ENCODE peak calls at places on chromosomes 12 and 14, in seven cellular contexts. One of them, this sample, is unnamed.

GRCh38 chr14:72903707-72904106 is 9.8 kb upstream of the DPF3 start:
- DNase-seq in stimulated activated CD8-positive, alpha-beta memory T cell treated with anti-CD3 and anti-CD28 coated beads, Interleukin-7, amount 100 ng/mL, for 48 hours: no peak
- DNase-seq in activated effector memory CD4-positive, alpha-beta T cell treated with anti-CD3 and anti-CD28 coated beads, Interleukin-2, amount 50 U/mL, for 16 hours: no peak
- DNase-seq in activated T-cell treated with anti-CD3 and anti-CD28 coated beads for 24 hours: no peak
- DNase-seq in M059J: no peak
- DNase-seq in stimulated activated CD4-positive, alpha-beta T cell treated with anti-CD3 and anti-CD28 coated beads, TNF-alpha, amount 100 ng/mL, for 1 hour: no peak
- DNase-seq in cortex of kidney: no peak
- DNase-seq in this sample: no peak

GRCh38 chr12:45518516-45519235 is 210.8 kb upstream of the ARID2 start:
- DNase-seq in stimulated activated CD8-positive, alpha-beta memory T cell treated with anti-CD3 and anti-CD28 coated beads, Interleukin-7, amount 100 ng/mL, for 48 hours: no peak
- DNase-seq in activated effector memory CD4-positive, alpha-beta T cell treated with anti-CD3 and anti-CD28 coated beads, Interleukin-2, amount 50 U/mL, for 16 hours: peak
- DNase-seq in activated T-cell treated with anti-CD3 and anti-CD28 coated beads for 24 hours: peak
- DNase-seq in M059J: no peak
- DNase-seq in stimulated activated CD4-positive, alpha-beta T cell treated with anti-CD3 and anti-CD28 coated beads, TNF-alpha, amount 100 ng/mL, for 1 hour: peak
- DNase-seq in cortex of kidney: no peak
- DNase-seq in this sample: no peak

GRCh38 chr14:78530078-78530477 is 359.9 kb downstream of the NRXN3 start:
- DNase-seq in stimulated activated CD8-positive, alpha-beta memory T cell treated with anti-CD3 and anti-CD28 coated beads, Interleukin-7, amount 100 ng/mL, for 48 hours: no peak
- DNase-seq in activated effector memory CD4-positive, alpha-beta T cell treated with anti-CD3 and anti-CD28 coated beads, Interleukin-2, amount 50 U/mL, for 16 hours: no peak
- DNase-seq in activated T-cell treated with anti-CD3 and anti-CD28 coated beads for 24 hours: no peak
- DNase-seq in M059J: peak
- DNase-seq in stimulated activated CD4-positive, alpha-beta T cell treated with anti-CD3 and anti-CD28 coated beads, TNF-alpha, amount 100 ng/mL, for 1 hour: no peak
- DNase-seq in cortex of kidney: no peak
- DNase-seq in this sample: no peak

GRCh38 chr14:30928462-30928861 is 54.1 kb downstream of the COCH start:
- DNase-seq in stimulated activated CD8-positive, alpha-beta memory T cell treated with anti-CD3 and anti-CD28 coated beads, Interleukin-7, amount 100 ng/mL, for 48 hours: no peak
- DNase-seq in activated effector memory CD4-positive, alpha-beta T cell treated with anti-CD3 and anti-CD28 coated beads, Interleukin-2, amount 50 U/mL, for 16 hours: no peak
- DNase-seq in activated T-cell treated with anti-CD3 and anti-CD28 coated beads for 24 hours: no peak
- DNase-seq in M059J: peak
- DNase-seq in stimulated activated CD4-positive, alpha-beta T cell treated with anti-CD3 and anti-CD28 coated beads, TNF-alpha, amount 100 ng/mL, for 1 hour: no peak
- DNase-seq in cortex of kidney: no peak
- DNase-seq in this sample: no peak

GRCh38 chr12:109385339-109386078 is 37.8 kb downstream of the MYO1H start:
- DNase-seq in stimulated activated CD8-positive, alpha-beta memory T cell treated with anti-CD3 and anti-CD28 coated beads, Interleukin-7, amount 100 ng/mL, for 48 hours: no peak
- DNase-seq in activated effector memory CD4-positive, alpha-beta T cell treated with anti-CD3 and anti-CD28 coated beads, Interleukin-2, amount 50 U/mL, for 16 hours: no peak
- DNase-seq in activated T-cell treated with anti-CD3 and anti-CD28 coated beads for 24 hours: no peak
- DNase-seq in M059J: peak
- DNase-seq in stimulated activated CD4-positive, alpha-beta T cell treated with anti-CD3 and anti-CD28 coated beads, TNF-alpha, amount 100 ng/mL, for 1 hour: no peak
- DNase-seq in cortex of kidney: no peak
- DNase-seq in this sample: no peak

GRCh38 chr12:57954768-57955167 is 13.4 kb downstream of the ATP23 start:
- DNase-seq in stimulated activated CD8-positive, alpha-beta memory T cell treated with anti-CD3 and anti-CD28 coated beads, Interleukin-7, amount 100 ng/mL, for 48 hours: no peak
- DNase-seq in activated effector memory CD4-positive, alpha-beta T cell treated with anti-CD3 and anti-CD28 coated beads, Interleukin-2, amount 50 U/mL, for 16 hours: no peak
- DNase-seq in activated T-cell treated with anti-CD3 and anti-CD28 coated beads for 24 hours: no peak
- DNase-seq in M059J: no peak
- DNase-seq in stimulated activated CD4-positive, alpha-beta T cell treated with anti-CD3 and anti-CD28 coated beads, TNF-alpha, amount 100 ng/mL, for 1 hour: no peak
- DNase-seq in cortex of kidney: no peak
- DNase-seq in this sample: no peak

GRCh38 chr12:124046206-124046740 is 73.3 kb downstream of the ZNF664 start:
- DNase-seq in stimulated activated CD8-positive, alpha-beta memory T cell treated with anti-CD3 and anti-CD28 coated beads, Interleukin-7, amount 100 ng/mL, for 48 hours: no peak
- DNase-seq in activated effector memory CD4-positive, alpha-beta T cell treated with anti-CD3 and anti-CD28 coated beads, Interleukin-2, amount 50 U/mL, for 16 hours: no peak
- DNase-seq in activated T-cell treated with anti-CD3 and anti-CD28 coated beads for 24 hours: no peak
- DNase-seq in M059J: peak
- DNase-seq in stimulated activated CD4-positive, alpha-beta T cell treated with anti-CD3 and anti-CD28 coated beads, TNF-alpha, amount 100 ng/mL, for 1 hour: no peak
- DNase-seq in cortex of kidney: no peak
- DNase-seq in this sample: no peak

GRCh38 chr12:104910196-104910840 is 47.8 kb downstream of the SLC41A2 start:
- DNase-seq in stimulated activated CD8-positive, alpha-beta memory T cell treated with anti-CD3 and anti-CD28 coated beads, Interleukin-7, amount 100 ng/mL, for 48 hours: no peak
- DNase-seq in activated effector memory CD4-positive, alpha-beta T cell treated with anti-CD3 and anti-CD28 coated beads, Interleukin-2, amount 50 U/mL, for 16 hours: no peak
- DNase-seq in activated T-cell treated with anti-CD3 and anti-CD28 coated beads for 24 hours: no peak
- DNase-seq in M059J: peak
- DNase-seq in stimulated activated CD4-positive, alpha-beta T cell treated with anti-CD3 and anti-CD28 coated beads, TNF-alpha, amount 100 ng/mL, for 1 hour: no peak
- DNase-seq in cortex of kidney: no peak
- DNase-seq in this sample: no peak

GRCh38 chr12:129629901-129630300 is 273.9 kb downstream of the TMEM132D start:
- DNase-seq in stimulated activated CD8-positive, alpha-beta memory T cell treated with anti-CD3 and anti-CD28 coated beads, Interleukin-7, amount 100 ng/mL, for 48 hours: no peak
- DNase-seq in activated effector memory CD4-positive, alpha-beta T cell treated with anti-CD3 and anti-CD28 coated beads, Interleukin-2, amount 50 U/mL, for 16 hours: no peak
- DNase-seq in activated T-cell treated with anti-CD3 and anti-CD28 coated beads for 24 hours: no peak
- DNase-seq in M059J: no peak
- DNase-seq in stimulated activated CD4-positive, alpha-beta T cell treated with anti-CD3 and anti-CD28 coated beads, TNF-alpha, amount 100 ng/mL, for 1 hour: no peak
- DNase-seq in cortex of kidney: no peak
- DNase-seq in this sample: no peak

GRCh38 chr12:5965950-5966383 is 20.9 kb upstream of the ANO2 start:
- DNase-seq in stimulated activated CD8-positive, alpha-beta memory T cell treated with anti-CD3 and anti-CD28 coated beads, Interleukin-7, amount 100 ng/mL, for 48 hours: no peak
- DNase-seq in activated effector memory CD4-positive, alpha-beta T cell treated with anti-CD3 and anti-CD28 coated beads, Interleukin-2, amount 50 U/mL, for 16 hours: peak
- DNase-seq in activated T-cell treated with anti-CD3 and anti-CD28 coated beads for 24 hours: peak
- DNase-seq in M059J: peak
- DNase-seq in stimulated activated CD4-positive, alpha-beta T cell treated with anti-CD3 and anti-CD28 coated beads, TNF-alpha, amount 100 ng/mL, for 1 hour: no peak
- DNase-seq in cortex of kidney: no peak
- DNase-seq in this sample: no peak

GRCh38 chr12:103301642-103302620 is 193.8 kb downstream of the C12orf42 start:
- DNase-seq in stimulated activated CD8-positive, alpha-beta memory T cell treated with anti-CD3 and anti-CD28 coated beads, Interleukin-7, amount 100 ng/mL, for 48 hours: no peak
- DNase-seq in activated effector memory CD4-positive, alpha-beta T cell treated with anti-CD3 and anti-CD28 coated beads, Interleukin-2, amount 50 U/mL, for 16 hours: no peak
- DNase-seq in activated T-cell treated with anti-CD3 and anti-CD28 coated beads for 24 hours: no peak
- DNase-seq in M059J: no peak
- DNase-seq in stimulated activated CD4-positive, alpha-beta T cell treated with anti-CD3 and anti-CD28 coated beads, TNF-alpha, amount 100 ng/mL, for 1 hour: no peak
- DNase-seq in cortex of kidney: no peak
- DNase-seq in this sample: no peak

GRCh38 chr12:75953312-75953906 is 78.2 kb downstream of the PHLDA1 start:
- DNase-seq in stimulated activated CD8-positive, alpha-beta memory T cell treated with anti-CD3 and anti-CD28 coated beads, Interleukin-7, amount 100 ng/mL, for 48 hours: no peak
- DNase-seq in activated effector memory CD4-positive, alpha-beta T cell treated with anti-CD3 and anti-CD28 coated beads, Interleukin-2, amount 50 U/mL, for 16 hours: no peak
- DNase-seq in activated T-cell treated with anti-CD3 and anti-CD28 coated beads for 24 hours: no peak
- DNase-seq in M059J: peak
- DNase-seq in stimulated activated CD4-positive, alpha-beta T cell treated with anti-CD3 and anti-CD28 coated beads, TNF-alpha, amount 100 ng/mL, for 1 hour: no peak
- DNase-seq in cortex of kidney: no peak
- DNase-seq in this sample: no peak

GRCh38 chr12:5830121-5830520 is 114.9 kb downstream of the ANO2 start:
- DNase-seq in stimulated activated CD8-positive, alpha-beta memory T cell treated with anti-CD3 and anti-CD28 coated beads, Interleukin-7, amount 100 ng/mL, for 48 hours: no peak
- DNase-seq in activated effector memory CD4-positive, alpha-beta T cell treated with anti-CD3 and anti-CD28 coated beads, Interleukin-2, amount 50 U/mL, for 16 hours: no peak
- DNase-seq in activated T-cell treated with anti-CD3 and anti-CD28 coated beads for 24 hours: no peak
- DNase-seq in M059J: peak
- DNase-seq in stimulated activated CD4-positive, alpha-beta T cell treated with anti-CD3 and anti-CD28 coated beads, TNF-alpha, amount 100 ng/mL, for 1 hour: no peak
- DNase-seq in cortex of kidney: no peak
- DNase-seq in this sample: no peak

GRCh38 chr12:10030446-10030845 is at the start of gene CLEC9A:
- DNase-seq in stimulated activated CD8-positive, alpha-beta memory T cell treated with anti-CD3 and anti-CD28 coated beads, Interleukin-7, amount 100 ng/mL, for 48 hours: no peak
- DNase-seq in activated effector memory CD4-positive, alpha-beta T cell treated with anti-CD3 and anti-CD28 coated beads, Interleukin-2, amount 50 U/mL, for 16 hours: no peak
- DNase-seq in activated T-cell treated with anti-CD3 and anti-CD28 coated beads for 24 hours: no peak
- DNase-seq in M059J: no peak
- DNase-seq in stimulated activated CD4-positive, alpha-beta T cell treated with anti-CD3 and anti-CD28 coated beads, TNF-alpha, amount 100 ng/mL, for 1 hour: no peak
- DNase-seq in cortex of kidney: no peak
- DNase-seq in this sample: no peak

GRCh38 chr12:123073962-123074801 is 76.7 kb downstream of the PITPNM2 start:
- DNase-seq in stimulated activated CD8-positive, alpha-beta memory T cell treated with anti-CD3 and anti-CD28 coated beads, Interleukin-7, amount 100 ng/mL, for 48 hours: no peak
- DNase-seq in activated effector memory CD4-positive, alpha-beta T cell treated with anti-CD3 and anti-CD28 coated beads, Interleukin-2, amount 50 U/mL, for 16 hours: no peak
- DNase-seq in activated T-cell treated with anti-CD3 and anti-CD28 coated beads for 24 hours: no peak
- DNase-seq in M059J: no peak
- DNase-seq in stimulated activated CD4-positive, alpha-beta T cell treated with anti-CD3 and anti-CD28 coated beads, TNF-alpha, amount 100 ng/mL, for 1 hour: no peak
- DNase-seq in cortex of kidney: no peak
- DNase-seq in this sample: no peak

GRCh38 chr12:79673334-79673733 is 17.4 kb downstream of the PAWR start:
- DNase-seq in stimulated activated CD8-positive, alpha-beta memory T cell treated with anti-CD3 and anti-CD28 coated beads, Interleukin-7, amount 100 ng/mL, for 48 hours: no peak
- DNase-seq in activated effector memory CD4-positive, alpha-beta T cell treated with anti-CD3 and anti-CD28 coated beads, Interleukin-2, amount 50 U/mL, for 16 hours: no peak
- DNase-seq in activated T-cell treated with anti-CD3 and anti-CD28 coated beads for 24 hours: no peak
- DNase-seq in M059J: no peak
- DNase-seq in stimulated activated CD4-positive, alpha-beta T cell treated with anti-CD3 and anti-CD28 coated beads, TNF-alpha, amount 100 ng/mL, for 1 hour: no peak
- DNase-seq in cortex of kidney: no peak
- DNase-seq in this sample: no peak

GRCh38 chr14:105151838-105152793 is 16.5 kb downstream of the JAG2 start:
- DNase-seq in stimulated activated CD8-positive, alpha-beta memory T cell treated with anti-CD3 and anti-CD28 coated beads, Interleukin-7, amount 100 ng/mL, for 48 hours: no peak
- DNase-seq in activated effector memory CD4-positive, alpha-beta T cell treated with anti-CD3 and anti-CD28 coated beads, Interleukin-2, amount 50 U/mL, for 16 hours: no peak
- DNase-seq in activated T-cell treated with anti-CD3 and anti-CD28 coated beads for 24 hours: no peak
- DNase-seq in M059J: no peak
- DNase-seq in stimulated activated CD4-positive, alpha-beta T cell treated with anti-CD3 and anti-CD28 coated beads, TNF-alpha, amount 100 ng/mL, for 1 hour: no peak
- DNase-seq in cortex of kidney: no peak
- DNase-seq in this sample: no peak

GRCh38 chr12:114933428-114934160 is 249.6 kb upstream of the TBX3 start:
- DNase-seq in stimulated activated CD8-positive, alpha-beta memory T cell treated with anti-CD3 and anti-CD28 coated beads, Interleukin-7, amount 100 ng/mL, for 48 hours: no peak
- DNase-seq in activated effector memory CD4-positive, alpha-beta T cell treated with anti-CD3 and anti-CD28 coated beads, Interleukin-2, amount 50 U/mL, for 16 hours: no peak
- DNase-seq in activated T-cell treated with anti-CD3 and anti-CD28 coated beads for 24 hours: no peak
- DNase-seq in M059J: peak
- DNase-seq in stimulated activated CD4-positive, alpha-beta T cell treated with anti-CD3 and anti-CD28 coated beads, TNF-alpha, amount 100 ng/mL, for 1 hour: no peak
- DNase-seq in cortex of kidney: no peak
- DNase-seq in this sample: no peak

GRCh38 chr14:73503648-73504047 is 12.9 kb downstream of the RIOX1 start:
- DNase-seq in stimulated activated CD8-positive, alpha-beta memory T cell treated with anti-CD3 and anti-CD28 coated beads, Interleukin-7, amount 100 ng/mL, for 48 hours: no peak
- DNase-seq in activated effector memory CD4-positive, alpha-beta T cell treated with anti-CD3 and anti-CD28 coated beads, Interleukin-2, amount 50 U/mL, for 16 hours: no peak
- DNase-seq in activated T-cell treated with anti-CD3 and anti-CD28 coated beads for 24 hours: no peak
- DNase-seq in M059J: peak
- DNase-seq in stimulated activated CD4-positive, alpha-beta T cell treated with anti-CD3 and anti-CD28 coated beads, TNF-alpha, amount 100 ng/mL, for 1 hour: no peak
- DNase-seq in cortex of kidney: no peak
- DNase-seq in this sample: no peak

GRCh38 chr14:91847693-91848092 is 19.6 kb downstream of the TC2N start:
- DNase-seq in stimulated activated CD8-positive, alpha-beta memory T cell treated with anti-CD3 and anti-CD28 coated beads, Interleukin-7, amount 100 ng/mL, for 48 hours: no peak
- DNase-seq in activated effector memory CD4-positive, alpha-beta T cell treated with anti-CD3 and anti-CD28 coated beads, Interleukin-2, amount 50 U/mL, for 16 hours: no peak
- DNase-seq in activated T-cell treated with anti-CD3 and anti-CD28 coated beads for 24 hours: no peak
- DNase-seq in M059J: no peak
- DNase-seq in stimulated activated CD4-positive, alpha-beta T cell treated with anti-CD3 and anti-CD28 coated beads, TNF-alpha, amount 100 ng/mL, for 1 hour: no peak
- DNase-seq in cortex of kidney: no peak
- DNase-seq in this sample: no peak

GRCh38 chr14:81400852-81401251 is 728 bp upstream of the STON2 start:
- DNase-seq in stimulated activated CD8-positive, alpha-beta memory T cell treated with anti-CD3 and anti-CD28 coated beads, Interleukin-7, amount 100 ng/mL, for 48 hours: no peak
- DNase-seq in activated effector memory CD4-positive, alpha-beta T cell treated with anti-CD3 and anti-CD28 coated beads, Interleukin-2, amount 50 U/mL, for 16 hours: no peak
- DNase-seq in activated T-cell treated with anti-CD3 and anti-CD28 coated beads for 24 hours: no peak
- DNase-seq in M059J: peak
- DNase-seq in stimulated activated CD4-positive, alpha-beta T cell treated with anti-CD3 and anti-CD28 coated beads, TNF-alpha, amount 100 ng/mL, for 1 hour: no peak
- DNase-seq in cortex of kidney: no peak
- DNase-seq in this sample: no peak

GRCh38 chr14:102235275-102235897 is 69.6 kb downstream of the MOK start:
- DNase-seq in stimulated activated CD8-positive, alpha-beta memory T cell treated with anti-CD3 and anti-CD28 coated beads, Interleukin-7, amount 100 ng/mL, for 48 hours: peak
- DNase-seq in activated effector memory CD4-positive, alpha-beta T cell treated with anti-CD3 and anti-CD28 coated beads, Interleukin-2, amount 50 U/mL, for 16 hours: peak
- DNase-seq in activated T-cell treated with anti-CD3 and anti-CD28 coated beads for 24 hours: peak
- DNase-seq in M059J: peak
- DNase-seq in stimulated activated CD4-positive, alpha-beta T cell treated with anti-CD3 and anti-CD28 coated beads, TNF-alpha, amount 100 ng/mL, for 1 hour: peak
- DNase-seq in cortex of kidney: no peak
- DNase-seq in this sample: no peak

GRCh38 chr14:74960702-74961101 is 5.3 kb upstream of the PGF start:
- DNase-seq in stimulated activated CD8-positive, alpha-beta memory T cell treated with anti-CD3 and anti-CD28 coated beads, Interleukin-7, amount 100 ng/mL, for 48 hours: no peak
- DNase-seq in activated effector memory CD4-positive, alpha-beta T cell treated with anti-CD3 and anti-CD28 coated beads, Interleukin-2, amount 50 U/mL, for 16 hours: no peak
- DNase-seq in activated T-cell treated with anti-CD3 and anti-CD28 coated beads for 24 hours: no peak
- DNase-seq in M059J: peak
- DNase-seq in stimulated activated CD4-positive, alpha-beta T cell treated with anti-CD3 and anti-CD28 coated beads, TNF-alpha, amount 100 ng/mL, for 1 hour: no peak
- DNase-seq in cortex of kidney: no peak
- DNase-seq in this sample: no peak

GRCh38 chr12:62581288-62582064 is 114.8 kb downstream of the MON2 start:
- DNase-seq in stimulated activated CD8-positive, alpha-beta memory T cell treated with anti-CD3 and anti-CD28 coated beads, Interleukin-7, amount 100 ng/mL, for 48 hours: no peak
- DNase-seq in activated effector memory CD4-positive, alpha-beta T cell treated with anti-CD3 and anti-CD28 coated beads, Interleukin-2, amount 50 U/mL, for 16 hours: no peak
- DNase-seq in activated T-cell treated with anti-CD3 and anti-CD28 coated beads for 24 hours: no peak
- DNase-seq in M059J: peak
- DNase-seq in stimulated activated CD4-positive, alpha-beta T cell treated with anti-CD3 and anti-CD28 coated beads, TNF-alpha, amount 100 ng/mL, for 1 hour: no peak
- DNase-seq in cortex of kidney: no peak
- DNase-seq in this sample: no peak

GRCh38 chr12:94147991-94148840 is at the start of gene PLXNC1:
- DNase-seq in stimulated activated CD8-positive, alpha-beta memory T cell treated with anti-CD3 and anti-CD28 coated beads, Interleukin-7, amount 100 ng/mL, for 48 hours: peak
- DNase-seq in activated effector memory CD4-positive, alpha-beta T cell treated with anti-CD3 and anti-CD28 coated beads, Interleukin-2, amount 50 U/mL, for 16 hours: peak
- DNase-seq in activated T-cell treated with anti-CD3 and anti-CD28 coated beads for 24 hours: peak
- DNase-seq in M059J: peak
- DNase-seq in stimulated activated CD4-positive, alpha-beta T cell treated with anti-CD3 and anti-CD28 coated beads, TNF-alpha, amount 100 ng/mL, for 1 hour: peak
- DNase-seq in cortex of kidney: no peak
- DNase-seq in this sample: peak

GRCh38 chr14:69268763-69269162 is 8.8 kb downstream of the GALNT16 start:
- DNase-seq in stimulated activated CD8-positive, alpha-beta memory T cell treated with anti-CD3 and anti-CD28 coated beads, Interleukin-7, amount 100 ng/mL, for 48 hours: no peak
- DNase-seq in activated effector memory CD4-positive, alpha-beta T cell treated with anti-CD3 and anti-CD28 coated beads, Interleukin-2, amount 50 U/mL, for 16 hours: peak
- DNase-seq in activated T-cell treated with anti-CD3 and anti-CD28 coated beads for 24 hours: no peak
- DNase-seq in M059J: peak
- DNase-seq in stimulated activated CD4-positive, alpha-beta T cell treated with anti-CD3 and anti-CD28 coated beads, TNF-alpha, amount 100 ng/mL, for 1 hour: no peak
- DNase-seq in cortex of kidney: no peak
- DNase-seq in this sample: no peak

GRCh38 chr14:101713641-101714349 is 47.7 kb upstream of the PPP2R5C start:
- DNase-seq in stimulated activated CD8-positive, alpha-beta memory T cell treated with anti-CD3 and anti-CD28 coated beads, Interleukin-7, amount 100 ng/mL, for 48 hours: no peak
- DNase-seq in activated effector memory CD4-positive, alpha-beta T cell treated with anti-CD3 and anti-CD28 coated beads, Interleukin-2, amount 50 U/mL, for 16 hours: no peak
- DNase-seq in activated T-cell treated with anti-CD3 and anti-CD28 coated beads for 24 hours: no peak
- DNase-seq in M059J: no peak
- DNase-seq in stimulated activated CD4-positive, alpha-beta T cell treated with anti-CD3 and anti-CD28 coated beads, TNF-alpha, amount 100 ng/mL, for 1 hour: no peak
- DNase-seq in cortex of kidney: no peak
- DNase-seq in this sample: no peak

GRCh38 chr14:69518341-69519101 is 34.0 kb downstream of the PLEKHD1 start:
- DNase-seq in stimulated activated CD8-positive, alpha-beta memory T cell treated with anti-CD3 and anti-CD28 coated beads, Interleukin-7, amount 100 ng/mL, for 48 hours: no peak
- DNase-seq in activated effector memory CD4-positive, alpha-beta T cell treated with anti-CD3 and anti-CD28 coated beads, Interleukin-2, amount 50 U/mL, for 16 hours: no peak
- DNase-seq in activated T-cell treated with anti-CD3 and anti-CD28 coated beads for 24 hours: no peak
- DNase-seq in M059J: no peak
- DNase-seq in stimulated activated CD4-positive, alpha-beta T cell treated with anti-CD3 and anti-CD28 coated beads, TNF-alpha, amount 100 ng/mL, for 1 hour: no peak
- DNase-seq in cortex of kidney: no peak
- DNase-seq in this sample: no peak

GRCh38 chr14:68791078-68791983 is 1.5 kb downstream of the ZFP36L1 start:
- DNase-seq in stimulated activated CD8-positive, alpha-beta memory T cell treated with anti-CD3 and anti-CD28 coated beads, Interleukin-7, amount 100 ng/mL, for 48 hours: no peak
- DNase-seq in activated effector memory CD4-positive, alpha-beta T cell treated with anti-CD3 and anti-CD28 coated beads, Interleukin-2, amount 50 U/mL, for 16 hours: peak
- DNase-seq in activated T-cell treated with anti-CD3 and anti-CD28 coated beads for 24 hours: no peak
- DNase-seq in M059J: peak
- DNase-seq in stimulated activated CD4-positive, alpha-beta T cell treated with anti-CD3 and anti-CD28 coated beads, TNF-alpha, amount 100 ng/mL, for 1 hour: no peak
- DNase-seq in cortex of kidney: no peak
- DNase-seq in this sample: no peak